ENCODE peak calls at places on chromosomes 12 and 14, in seven cellular contexts. Y is K562, D is HepG2, V is H1, U is GM12878, C is SK-N-SH, H is HCT116. M is an unnamed sample. For H3K4me1, the result is how much of the 10 kb centered on the place peaks cover.

GRCh38 chr12:121483950-121484349 is 84.0 kb downstream of the RNF34 start:
- DNase-seq in Y (no peak), D (no peak), H (no peak), V (no peak), C (no peak), U (no peak), M (no peak)

GRCh38 chr14:32469388-32470160 is 140.5 kb downstream of the AKAP6 start:
- DNase-seq in C (no peak), H (peak), Y (peak), U (no peak), V (no peak), D (peak), M (peak)

GRCh38 chr12:93634416-93634815 is 42.8 kb upstream of the CRADD start:
- DNase-seq in C (no peak), H (no peak), D (no peak), U (no peak), V (no peak), Y (no peak), M (no peak)

GRCh38 chr12:26271024-26271423 is 75.7 kb downstream of the SSPN start:
- DNase-seq in C (no peak), Y (peak), U (no peak), V (no peak), D (no peak), H (no peak), M (no peak)

GRCh38 chr12:89470741-89471504 is 53.7 kb downstream of the GALNT4 start:
- DNase-seq in D (peak), H (peak), Y (peak), V (no peak), U (no peak), C (peak), M (peak)

GRCh38 chr12:45183263-45183662 is 32.6 kb upstream of the ANO6 start:
- DNase-seq in U (no peak), H (no peak), C (peak), D (peak), Y (no peak), V (no peak), M (no peak)

GRCh38 chr12:47867496-47867941 is 37.3 kb downstream of the VDR start:
- DNase-seq in H (no peak), V (no peak), U (no peak), Y (peak), C (no peak), D (no peak), M (no peak)

GRCh38 chr14:91968280-91968679 is 20.8 kb upstream of the FBLN5 start:
- DNase-seq in C (no peak), Y (no peak), U (no peak), H (no peak), D (no peak), V (no peak), M (no peak)

GRCh38 chr12:5232291-5232690 is 188.6 kb downstream of the KCNA5 start:
- DNase-seq in H (no peak), C (no peak), Y (no peak), D (no peak), U (no peak), V (no peak), M (no peak)

GRCh38 chr12:104565606-104566243 is 109.0 kb downstream of the CHST11 start:
- DNase-seq in V (no peak), C (no peak), D (no peak), H (no peak), U (no peak), Y (no peak), M (no peak)

GRCh38 chr14:33432407-33433023 is 493.8 kb downstream of the NPAS3 start:
- DNase-seq in H (no peak), V (no peak), U (no peak), Y (no peak), C (no peak), D (peak), M (no peak)

GRCh38 chr12:93766802-93767523 is 89.8 kb downstream of the CRADD start:
- DNase-seq in C (peak), Y (no peak), D (no peak), H (no peak), U (no peak), V (no peak), M (no peak)

GRCh38 chr14:64394423-64394822 is 6.3 kb downstream of the MTHFD1 start:
- DNase-seq in D (no peak), U (no peak), C (no peak), Y (peak), H (no peak), V (no peak), M (no peak)

DNA sequence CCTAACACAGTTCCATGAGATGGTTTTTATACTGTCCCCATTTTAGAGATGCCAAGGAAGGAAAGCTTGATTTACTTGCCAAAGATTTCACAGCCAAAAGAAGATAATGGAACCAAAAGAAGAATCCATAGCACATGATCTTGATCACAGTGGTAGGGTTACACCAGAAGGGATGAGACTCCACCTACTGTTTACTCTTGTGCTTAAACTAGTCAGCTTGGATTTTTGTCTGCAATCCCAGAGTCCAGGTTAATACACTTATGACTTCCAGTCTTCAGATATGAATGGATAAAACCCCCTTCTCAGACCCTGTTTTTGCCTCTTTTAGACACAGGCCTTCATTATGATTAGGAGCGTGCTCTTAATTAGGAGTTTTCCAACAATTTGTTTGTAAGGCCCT is 454.2 kb downstream of the AEBP2 start:
- DNase-seq in V (no peak), H (peak), C (no peak), D (no peak), Y (no peak), U (no peak), M (no peak)
- TF ChIP-seq CTCF in V (peak), H (peak), C (peak), D (peak), Y (no peak), U (no peak), M (no peak)

GRCh38 chr14:50786821-50787464 is 44.0 kb downstream of the NIN start:
- DNase-seq in H (no peak), U (no peak), D (no peak), V (no peak), C (no peak), Y (no peak), M (no peak)
- H3K4me1 ChIP-seq in H (under half), U (half or more), D (under half), V (under half), C (under half), Y (under half), M (under half)

DNA sequence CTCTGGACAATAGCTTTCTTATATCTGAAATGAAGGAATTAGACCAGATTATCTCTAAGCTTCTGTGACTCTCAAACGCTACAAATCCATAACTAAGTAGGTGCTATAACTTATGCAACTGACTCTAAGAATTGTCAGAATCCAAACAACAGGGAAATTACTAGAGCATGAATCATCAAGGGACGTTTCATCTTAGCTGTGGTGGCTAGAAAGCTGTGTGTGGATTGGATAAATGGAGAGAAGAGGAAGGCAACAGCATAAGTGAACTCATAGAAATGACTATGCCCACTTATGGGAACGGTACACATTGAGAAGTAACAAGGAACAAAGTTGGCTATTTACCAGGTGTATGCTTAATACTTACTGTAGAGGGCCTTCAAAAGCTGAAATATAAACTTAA is 96.0 kb upstream of the NEDD1 start:
- DNase-seq in Y (no peak), V (no peak), U (no peak), D (peak), H (no peak), C (no peak), M (peak)
- TF ChIP-seq SIN3A in Y (no peak), V (no peak), U (no peak), D (no peak), H (no peak), C (no peak), M (no peak)

GRCh38 chr12:94925729-94926128 is 77.8 kb downstream of the NDUFA12 start:
- DNase-seq in Y (no peak), U (no peak), V (no peak), C (no peak), D (no peak), H (no peak), M (no peak)
- TF ChIP-seq CTCF in Y (no peak), U (no peak), V (no peak), C (no peak), D (peak), H (no peak), M (no peak)

GRCh38 chr12:132717531-132718387 is 7.1 kb downstream of the PGAM5 start:
- DNase-seq in U (no peak), D (no peak), Y (no peak), H (no peak), C (no peak), V (no peak), M (no peak)

GRCh38 chr12:132718644-132719043 is 8.0 kb downstream of the PGAM5 start:
- DNase-seq in D (no peak), V (no peak), C (no peak), Y (no peak), H (no peak), U (no peak), M (no peak)

GRCh38 chr12:132715874-132716273 is 5.2 kb downstream of the PGAM5 start:
- DNase-seq in H (no peak), U (no peak), D (no peak), Y (no peak), C (no peak), V (no peak), M (no peak)

GRCh38 chr12:132717011-132717410 is 6.4 kb downstream of the PGAM5 start:
- DNase-seq in V (no peak), U (no peak), Y (no peak), H (no peak), D (no peak), C (no peak), M (no peak)

GRCh38 chr12:132716356-132716755 is 5.7 kb downstream of the PGAM5 start:
- DNase-seq in Y (no peak), D (no peak), U (no peak), H (no peak), V (no peak), C (no peak), M (no peak)
- H3K4me1 ChIP-seq in Y (under half), D (under half), U (under half), H (under half), V (under half), C (under half), M (under half)

GRCh38 chr12:66268562-66268961 is 33.7 kb upstream of the HELB start:
- DNase-seq in Y (no peak), U (peak), V (no peak), H (no peak), C (no peak), D (no peak), M (no peak)

GRCh38 chr12:66270613-66271012 is 31.7 kb upstream of the HELB start:
- DNase-seq in H (no peak), U (no peak), V (no peak), Y (no peak), C (no peak), D (no peak), M (no peak)

GRCh38 chr12:66269142-66269541 is 33.2 kb upstream of the HELB start:
- DNase-seq in D (no peak), H (no peak), U (no peak), V (no peak), C (no peak), Y (no peak), M (no peak)

GRCh38 chr12:66272650-66273049 is 29.6 kb upstream of the HELB start:
- DNase-seq in Y (no peak), D (no peak), U (no peak), V (no peak), C (no peak), H (no peak), M (no peak)

GRCh38 chr12:66269757-66270383 is 32.4 kb upstream of the HELB start:
- DNase-seq in U (peak), H (peak), V (no peak), Y (peak), D (peak), C (peak), M (peak)
- TF ChIP-seq SIN3A in U (no peak), H (no peak), V (no peak), Y (no peak), D (no peak), C (no peak), M (no peak)

M was measured in Panc1.